ENCODE peak calls at places on chromosomes 2 and 18, in nine cellular contexts. T, X, R, J, Q, Y, L, K and C are unnamed samples.

GRCh38 chr2:218022851-218023530 is 20.2 kb upstream of the TNS1 start:
- DNase-seq in R (no peak), J (no peak), X (no peak), L (no peak), Q (no peak), Y (no peak), K (no peak), T (no peak), C (no peak)

GRCh38 chr2:223995569-223995968 is 38.3 kb downstream of the MRPL44 start:
- DNase-seq in Y (no peak), T (no peak), Q (peak; percentile 69), K (no peak), R (no peak), X (peak; percentile 41), L (peak; percentile 52), J (no peak), C (peak; percentile 57)

GRCh38 chr2:60329225-60329624 is 224.2 kb downstream of the BCL11A start:
- DNase-seq in L (no peak), Q (no peak), J (no peak), K (no peak), Y (no peak), X (no peak), T (no peak), R (no peak), C (no peak)

GRCh38 chr2:160376576-160376975 is 117.0 kb downstream of the RBMS1 start:
- DNase-seq in T (no peak), K (no peak), X (no peak), J (no peak), Q (peak; percentile 42), L (peak; percentile 63), R (no peak), Y (no peak), C (peak; percentile 77)

GRCh38 chr18:50240083-50240563 is 26.2 kb downstream of the CFAP53 start:
- DNase-seq in Q (peak; percentile 53), J (no peak), L (no peak), T (no peak), Y (no peak), R (no peak), K (no peak), X (peak; percentile 2), C (no peak)

GRCh38 chr2:156021326-156022040 is 311.0 kb downstream of the NR4A2 start:
- DNase-seq in X (no peak), Y (no peak), T (no peak), J (no peak), L (no peak), K (no peak), R (no peak), Q (peak; percentile 7), C (peak; percentile 0)

GRCh38 chr2:150689600-150689999 is 202.1 kb upstream of the RND3 start:
- DNase-seq in Y (no peak), Q (no peak), J (no peak), K (no peak), L (no peak), T (no peak), X (no peak), R (no peak), C (peak; percentile 63)

GRCh38 chr2:61988462-61989366 is 83.2 kb downstream of the COMMD1 start:
- DNase-seq in L (peak; percentile 21), K (no peak), Q (no peak), Y (no peak), R (no peak), X (peak; percentile 27), T (no peak), J (no peak), C (peak; percentile 53)

GRCh38 chr2:196274387-196274809 is 103.0 kb upstream of the STK17B start:
- DNase-seq in X (no peak), T (no peak), K (peak; percentile 16), Y (peak; percentile 36), J (no peak), L (peak; percentile 56), Q (peak; percentile 62), R (peak; percentile 24), C (peak; percentile 85)

GRCh38 chr2:42921162-42921550 is 128.8 kb upstream of the HAAO start:
- DNase-seq in Q (no peak), X (no peak), Y (no peak), R (no peak), L (no peak), T (no peak), K (no peak), J (no peak), C (no peak)

GRCh38 chr2:121567452-121567851 is 36.8 kb downstream of the RNU4ATAC start:
- DNase-seq in X (no peak), J (no peak), L (no peak), T (no peak), Q (no peak), Y (no peak), R (no peak), K (no peak), C (no peak)

GRCh38 chr2:230939691-230940475 is 14.8 kb upstream of the GPR55 start:
- DNase-seq in X (no peak), K (no peak), J (no peak), R (no peak), L (no peak), Q (no peak), Y (no peak), T (no peak), C (no peak)

GRCh38 chr18:62976227-62976626 is 260.9 kb downstream of the PHLPP1 start:
- DNase-seq in L (no peak), T (no peak), R (no peak), Q (peak; percentile 70), X (no peak), K (no peak), J (no peak), Y (peak; percentile 29), C (no peak)

GRCh38 chr2:113850687-113851086 is 39.2 kb upstream of the ACTR3 start:
- DNase-seq in X (no peak), K (no peak), T (no peak), R (no peak), J (no peak), L (no peak), Q (no peak), Y (no peak), C (no peak)

GRCh38 chr18:25230658-25231326 is 121.2 kb downstream of the ZNF521 start:
- DNase-seq in Y (peak; percentile 39), K (no peak), X (no peak), L (peak; percentile 90), R (no peak), Q (peak; percentile 65), J (no peak), T (no peak), C (peak; percentile 80)

GRCh38 chr2:168976034-168976654 is 55.0 kb downstream of the ABCB11 start:
- DNase-seq in T (no peak), R (no peak), L (no peak), X (no peak), Y (no peak), J (no peak), K (no peak), Q (no peak), C (no peak)

GRCh38 chr2:237432484-237433092 is 18.6 kb upstream of the COL6A3 start:
- DNase-seq in K (no peak), T (no peak), Q (peak; percentile 92), J (peak; percentile 77), L (peak; percentile 93), X (peak; percentile 90), R (peak; percentile 85), Y (no peak), C (peak; percentile 58)

GRCh38 chr2:186032337-186032736 is 293.7 kb downstream of the FSIP2 start:
- DNase-seq in J (no peak), Y (no peak), Q (no peak), L (no peak), T (no peak), X (no peak), R (no peak), K (no peak), C (no peak)

GRCh38 chr2:15069149-15069548 is 436.6 kb downstream of the LRATD1 start:
- DNase-seq in Q (no peak), X (no peak), J (no peak), K (no peak), T (no peak), Y (no peak), L (peak; percentile 28), R (no peak), C (no peak)

GRCh38 chr2:151289972-151290335 is 486 bp upstream of the NMI start:
- DNase-seq in L (peak; percentile 53), J (no peak), Y (peak; percentile 31), Q (peak; percentile 67), K (no peak), R (no peak), X (no peak), T (no peak), C (no peak)